ENCODE peak calls at places on chromosomes 6 and 20, in eight cellular contexts. H is NCI-H2029 treated with DMSO at 0.1 percent for 48 hours, N is left lung, M is HCT116, O is GM13976, S is ACHN, C is ovary, X is DMS153. A is an unnamed sample.

GRCh38 chr20:37388831-37389230 is 42.9 kb downstream of the SRC start:
- DNase-seq in H (no peak), N (no peak), M (no peak), O (no peak), S (no peak), C (peak), X (no peak), A (no peak)

GRCh38 chr6:118678866-118679265 is 27.5 kb upstream of the CEP85L start:
- DNase-seq in H (no peak), N (no peak), M (no peak), O (no peak), S (no peak), C (no peak), X (no peak), A (no peak)

GRCh38 chr6:5172057-5172683 is 87.0 kb downstream of the PPP1R3G start:
- DNase-seq in H (peak), N (no peak), M (no peak), O (no peak), S (no peak), C (no peak), X (peak), A (no peak)

GRCh38 chr6:121349596-121349995 is 15.3 kb upstream of the TBC1D32 start:
- DNase-seq in H (no peak), N (no peak), M (no peak), O (no peak), S (no peak), C (no peak), X (no peak), A (no peak)

GRCh38 chr6:159871241-159871640 is 19.5 kb upstream of the MAS1 start:
- DNase-seq in H (no peak), N (no peak), M (no peak), O (no peak), S (no peak), C (no peak), X (no peak), A (no peak)

GRCh38 chr6:129843573-129843972 is 17.5 kb downstream of the TMEM244 start:
- DNase-seq in H (no peak), N (no peak), M (no peak), O (no peak), S (no peak), C (no peak), X (no peak), A (no peak)

GRCh38 chr6:138963531-138963930 is 24.5 kb downstream of the REPS1 start:
- DNase-seq in H (no peak), N (no peak), M (no peak), O (no peak), S (no peak), C (no peak), X (no peak), A (no peak)

GRCh38 chr20:48129319-48129973 is 344.2 kb upstream of the SULF2 start:
- DNase-seq in H (no peak), N (no peak), M (no peak), O (no peak), S (no peak), C (no peak), X (no peak), A (no peak)

GRCh38 chr6:170344631-170345576 is 38.3 kb downstream of the FAM120B start:
- DNase-seq in H (no peak), N (no peak), M (peak), O (no peak), S (peak), C (no peak), X (no peak), A (no peak)

GRCh38 chr6:36820700-36821580 is 18.3 kb downstream of the CPNE5 start:
- DNase-seq in H (peak), N (no peak), M (no peak), O (no peak), S (no peak), C (no peak), X (no peak), A (no peak)

GRCh38 chr20:25282796-25283195 is 34.9 kb downstream of the PYGB start:
- DNase-seq in H (no peak), N (peak), M (no peak), O (no peak), S (no peak), C (no peak), X (no peak), A (no peak)